ENCODE peak calls at places on chromosomes 12 and 14, in ten cellular contexts. H is putamen, T is Kasumi-1, F is pons, W is SHP77, M is foreskin fibroblast, U is GDM1, O is GM04504, I is kidney, E is GM12878. B is an unnamed sample.

GRCh38 chr14:55580401-55581010 is 499 bp downstream of the KTN1 start:
- DNase-seq in U (peak), F (no peak), I (peak), T (no peak), H (peak), E (no peak), M (no peak), W (peak), O (no peak), B (no peak)

GRCh38 chr12:67909091-67909531 is 80.1 kb upstream of the IFNG-AS1 start:
- DNase-seq in M (peak), T (no peak), U (no peak), W (no peak), H (no peak), E (no peak), F (no peak), I (no peak), O (peak), B (no peak)

GRCh38 chr12:112190626-112191025 is 65.3 kb downstream of the TRAFD1 start:
- DNase-seq in F (no peak), E (no peak), O (no peak), I (no peak), T (no peak), U (no peak), H (no peak), M (no peak), W (no peak), B (no peak)

GRCh38 chr14:106848330-106849121 is 1322.1 kb downstream of the TMEM121 start:
- DNase-seq in E (no peak), U (no peak), H (no peak), T (peak), I (no peak), O (no peak), M (no peak), W (no peak), F (no peak), B (no peak)

GRCh38 chr12:124930576-124930975 is 16.1 kb upstream of the UBC start:
- DNase-seq in E (no peak), M (no peak), T (no peak), O (no peak), W (no peak), I (no peak), U (no peak), H (no peak), F (no peak), B (no peak)

GRCh38 chr12:19131020-19131431 is 1.5 kb downstream of the PLEKHA5 start:
- DNase-seq in M (peak), I (no peak), U (no peak), H (peak), F (peak), O (no peak), T (peak), W (no peak), E (no peak), B (peak)

GRCh38 chr14:94654071-94654974 is 42.1 kb downstream of the SERPINA3 start:
- DNase-seq in I (no peak), U (no peak), E (no peak), M (no peak), O (no peak), H (no peak), F (no peak), T (no peak), W (no peak), B (no peak)

GRCh38 chr12:93762059-93762719 is 85.0 kb downstream of the CRADD start:
- DNase-seq in H (no peak), E (no peak), I (no peak), M (no peak), W (no peak), T (no peak), O (no peak), U (no peak), F (no peak), B (no peak)

GRCh38 chr12:103930787-103931536 is 752 bp downstream of the HSP90B1 start:
- DNase-seq in I (peak), U (no peak), T (peak), M (peak), W (peak), O (no peak), H (peak), E (no peak), F (peak), B (no peak)

GRCh38 chr12:116136340-116136739 is 141.2 kb downstream of the MED13L start:
- DNase-seq in E (no peak), H (no peak), M (peak), U (no peak), F (no peak), T (peak), I (no peak), O (no peak), W (no peak), B (no peak)

GRCh38 chr14:59688224-59689170 is 111.9 kb upstream of the CCDC175 start:
- DNase-seq in O (peak), E (no peak), W (peak), U (peak), F (peak), H (no peak), M (peak), I (peak), T (peak), B (peak)

GRCh38 chr12:79988368-79988767 is 53.5 kb upstream of the PPP1R12A start:
- DNase-seq in T (no peak), U (no peak), I (no peak), O (no peak), E (no peak), W (no peak), F (no peak), H (no peak), M (peak), B (no peak)

GRCh38 chr12:115571446-115571845 is 706.0 kb downstream of the MED13L start:
- DNase-seq in I (no peak), T (no peak), M (no peak), E (no peak), F (no peak), U (no peak), H (no peak), O (no peak), W (no peak), B (no peak)

GRCh38 chr12:57838594-57839302 is 7.8 kb downstream of the CTDSP2 start:
- DNase-seq in I (no peak), F (no peak), O (no peak), W (no peak), U (peak), T (peak), H (no peak), E (no peak), M (no peak), B (no peak)

GRCh38 chr12:91332305-91332704 is 149.7 kb upstream of the DCN start:
- DNase-seq in O (no peak), F (no peak), W (no peak), I (no peak), T (no peak), E (no peak), U (no peak), H (no peak), M (no peak), B (no peak)

GRCh38 chr14:29773990-29774389 is 153.7 kb downstream of the PRKD1 start:
- DNase-seq in I (no peak), M (no peak), U (no peak), H (no peak), F (no peak), T (no peak), E (no peak), O (no peak), W (peak), B (no peak)

GRCh38 chr14:36518586-36519430 is 1.2 kb downstream of the NKX2-1 start:
- DNase-seq in O (no peak), T (no peak), U (no peak), E (no peak), F (no peak), H (no peak), I (peak), M (no peak), W (no peak), B (peak)

GRCh38 chr14:55938249-55938791 is 179.9 kb upstream of the PELI2 start:
- DNase-seq in M (peak), W (no peak), U (no peak), E (no peak), F (peak), T (no peak), I (peak), H (peak), O (peak), B (no peak)

GRCh38 chr12:118582863-118583262 is 206.5 kb downstream of the SUDS3 start:
- DNase-seq in W (no peak), M (no peak), T (no peak), F (no peak), O (no peak), U (no peak), I (no peak), H (no peak), E (no peak), B (no peak)

GRCh38 chr14:83706555-83706954 is 1823.4 kb upstream of the FLRT2 start:
- DNase-seq in F (peak), U (no peak), I (no peak), W (no peak), O (peak), T (no peak), E (no peak), H (no peak), M (peak), B (no peak)

GRCh38 chr12:68038650-68039049 is 49.4 kb downstream of the IFNG-AS1 start:
- DNase-seq in O (no peak), H (no peak), I (no peak), U (no peak), E (no peak), T (no peak), W (no peak), F (no peak), M (no peak), B (no peak)

GRCh38 chr12:65798903-65799302 is 25.4 kb upstream of the HMGA2 start:
- DNase-seq in O (no peak), M (no peak), T (no peak), F (no peak), E (no peak), I (no peak), U (no peak), W (no peak), H (no peak), B (no peak)

GRCh38 chr12:127964717-127965116 is 302.3 kb upstream of the TMEM132C start:
- DNase-seq in E (no peak), U (peak), F (no peak), T (no peak), H (no peak), W (no peak), I (no peak), M (no peak), O (no peak), B (no peak)

GRCh38 chr12:15278816-15279658 is 43.3 kb upstream of the PTPRO start:
- DNase-seq in E (no peak), I (peak), T (peak), H (no peak), U (no peak), F (peak), O (peak), W (no peak), M (peak), B (no peak)

GRCh38 chr14:52080817-52081755 is 12.2 kb upstream of the NID2 start:
- DNase-seq in M (peak), H (no peak), E (no peak), U (no peak), F (no peak), W (no peak), O (peak), T (no peak), I (no peak), B (no peak)

GRCh38 chr14:79473676-79474075 is 737.6 kb downstream of the DIO2 start:
- DNase-seq in I (no peak), W (no peak), U (no peak), T (no peak), O (no peak), H (no peak), F (no peak), M (no peak), E (no peak), B (no peak)

GRCh38 chr14:22542360-22542759 is 46.7 kb downstream of the DAD1 start:
- DNase-seq in T (no peak), I (no peak), M (no peak), O (no peak), W (no peak), E (no peak), F (no peak), H (no peak), U (no peak), B (no peak)

GRCh38 chr12:93785262-93786010 is 108.3 kb downstream of the CRADD start:
- DNase-seq in I (peak), E (no peak), W (no peak), M (peak), U (no peak), O (peak), T (peak), F (peak), H (no peak), B (no peak)

GRCh38 chr14:26332966-26333365 is 264.9 kb downstream of the NOVA1 start:
- DNase-seq in H (no peak), O (no peak), I (no peak), E (no peak), M (no peak), W (no peak), F (no peak), U (no peak), T (no peak), B (no peak)

GRCh38 chr12:89351489-89352241 is 636 bp downstream of the DUSP6 start:
- DNase-seq in M (no peak), I (peak), T (no peak), O (no peak), H (peak), W (no peak), F (no peak), E (no peak), U (no peak), B (peak)

GRCh38 chr14:64873506-64874220 is 6.0 kb downstream of the SPTB start:
- DNase-seq in F (no peak), T (no peak), M (no peak), W (no peak), I (no peak), O (no peak), U (no peak), H (no peak), E (no peak), B (no peak)

B was measured in HAP-1.